ENCODE peak calls at places on chromosomes 1 and 21, in ten cellular contexts. X is keratinocyte, Y is ascending aorta, O is spleen, E is K562, L is testis, S is astrocyte, I is AG09309, F is prostate gland, Q is AG04449. P is an unnamed sample.

GRCh38 chr1:14924455-14925325 is 228.9 kb upstream of the TMEM51 start:
- DNase-seq in X (no peak), Y (peak), O (peak), E (peak), L (peak), S (peak), I (no peak), F (peak), Q (no peak), P (no peak)

GRCh38 chr1:154730251-154730650 is 122.3 kb upstream of the ADAR start:
- DNase-seq in X (peak), Y (no peak), O (no peak), E (no peak), L (no peak), S (peak), I (no peak), F (no peak), Q (no peak), P (no peak)

GRCh38 chr1:242425232-242425631 is 99.3 kb downstream of the PLD5 start:
- DNase-seq in X (no peak), Y (no peak), O (no peak), E (no peak), L (no peak), S (no peak), I (no peak), F (no peak), Q (no peak), P (peak)

GRCh38 chr1:87410771-87411170 is 82.1 kb downstream of the LMO4 start:
- DNase-seq in X (no peak), Y (no peak), O (no peak), E (no peak), L (no peak), S (no peak), I (no peak), F (no peak), Q (no peak), P (peak)

GRCh38 chr1:220776725-220777326 is 9.9 kb upstream of the MTARC1 start:
- DNase-seq in X (no peak), Y (peak), O (peak), E (peak), L (peak), S (peak), I (peak), F (peak), Q (peak), P (peak)

GRCh38 chr1:117146570-117147340 is 25.2 kb upstream of the TRIM45 start:
- DNase-seq in X (no peak), Y (no peak), O (no peak), E (no peak), L (no peak), S (peak), I (peak), F (no peak), Q (peak), P (no peak)

GRCh38 chr1:183610053-183610452 is 19.8 kb upstream of the NCF2 start:
- DNase-seq in X (no peak), Y (no peak), O (no peak), E (no peak), L (no peak), S (no peak), I (no peak), F (no peak), Q (no peak), P (no peak)

GRCh38 chr1:167121375-167122120 is 27.7 kb downstream of the STYXL2 start:
- DNase-seq in X (no peak), Y (no peak), O (peak), E (no peak), L (peak), S (peak), I (no peak), F (no peak), Q (no peak), P (no peak)

GRCh38 chr1:21822349-21822748 is 10.3 kb downstream of the LDLRAD2 start:
- DNase-seq in X (no peak), Y (no peak), O (no peak), E (peak), L (peak), S (no peak), I (no peak), F (no peak), Q (no peak), P (no peak)

GRCh38 chr21:31556662-31557061 is 102.8 kb upstream of the SOD1 start:
- DNase-seq in X (no peak), Y (no peak), O (no peak), E (no peak), L (no peak), S (no peak), I (no peak), F (no peak), Q (no peak), P (no peak)

GRCh38 chr1:46486432-46487015 is 3.1 kb upstream of the DMBX1 start:
- DNase-seq in X (no peak), Y (no peak), O (peak), E (no peak), L (no peak), S (no peak), I (no peak), F (no peak), Q (no peak), P (no peak)

GRCh38 chr1:63674238-63674864 is 81.1 kb downstream of the PGM1 start:
- DNase-seq in X (no peak), Y (peak), O (no peak), E (peak), L (peak), S (peak), I (peak), F (peak), Q (no peak), P (peak)

GRCh38 chr1:156378557-156378956 is 9.5 kb downstream of the RHBG start:
- DNase-seq in X (no peak), Y (no peak), O (no peak), E (no peak), L (no peak), S (no peak), I (no peak), F (no peak), Q (no peak), P (no peak)

GRCh38 chr1:70205076-70205436 is 323 bp downstream of the LRRC40 start:
- DNase-seq in X (no peak), Y (no peak), O (no peak), E (no peak), L (no peak), S (no peak), I (no peak), F (peak), Q (no peak), P (no peak)

GRCh38 chr1:70204578-70204977 is 801 bp downstream of the LRRC40 start:
- DNase-seq in X (no peak), Y (no peak), O (no peak), E (no peak), L (no peak), S (peak), I (no peak), F (no peak), Q (no peak), P (no peak)

GRCh38 chr1:70207492-70207891 is 2.1 kb upstream of the LRRC40 start:
- DNase-seq in X (no peak), Y (no peak), O (no peak), E (no peak), L (no peak), S (no peak), I (no peak), F (no peak), Q (no peak), P (no peak)

GRCh38 chr1:70204139-70204538 is 1.2 kb downstream of the LRRC40 start:
- DNase-seq in X (no peak), Y (no peak), O (no peak), E (no peak), L (no peak), S (no peak), I (no peak), F (no peak), Q (no peak), P (no peak)

DNA sequence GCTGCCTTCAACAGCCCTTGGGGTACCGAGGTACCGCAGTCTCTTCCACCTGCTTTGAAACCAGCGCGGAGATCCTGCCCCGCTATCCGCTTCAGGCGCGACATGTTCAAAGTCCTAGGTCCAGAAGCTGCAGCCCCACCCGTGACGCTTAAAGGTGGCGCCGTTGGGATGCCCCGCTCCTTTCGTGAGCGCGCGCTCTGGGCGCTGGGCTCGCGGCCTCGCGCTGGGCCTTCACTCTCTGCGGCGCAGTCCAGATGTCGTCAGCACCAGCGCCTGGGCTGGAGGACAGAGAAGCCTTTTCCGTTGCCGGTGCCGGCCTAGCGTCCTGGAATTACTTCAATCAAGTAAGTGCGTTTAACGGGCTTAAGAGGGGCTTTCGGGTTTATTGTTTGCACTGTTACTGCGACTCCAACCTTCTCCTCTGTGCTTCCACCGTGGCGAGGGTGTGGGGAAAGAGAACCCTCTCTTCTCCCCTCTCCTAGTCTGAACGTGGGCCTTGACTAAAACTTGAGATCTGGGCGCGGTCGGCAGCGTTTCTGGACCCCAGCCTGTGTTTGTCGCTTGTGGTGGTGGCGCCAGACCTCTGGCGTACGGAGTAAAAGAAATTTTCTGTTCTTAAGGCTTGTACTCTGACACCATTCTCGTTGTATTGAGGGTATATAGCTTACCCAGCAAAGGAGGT is at the start of gene LRRC40:
- DNase-seq in X (peak), Y (peak), O (peak), E (peak), L (peak), S (peak), I (peak), F (peak), Q (peak), P (peak)
- TF ChIP-seq CTCF in X (no peak), Y (no peak), O (no peak), E (peak), L (no peak), S (no peak), I (no peak), F (no peak), Q (no peak), P (no peak)

GRCh38 chr1:169999357-169999756 is 75.1 kb downstream of the KIFAP3 start:
- DNase-seq in X (peak), Y (no peak), O (no peak), E (no peak), L (no peak), S (peak), I (peak), F (no peak), Q (peak), P (no peak)

GRCh38 chr1:169995993-169996392 is 78.5 kb downstream of the KIFAP3 start:
- DNase-seq in X (no peak), Y (no peak), O (no peak), E (no peak), L (no peak), S (no peak), I (no peak), F (no peak), Q (no peak), P (no peak)

GRCh38 chr1:170001266-170001665 is 73.2 kb downstream of the KIFAP3 start:
- DNase-seq in X (no peak), Y (no peak), O (no peak), E (no peak), L (no peak), S (no peak), I (peak), F (no peak), Q (no peak), P (no peak)
- H3K4me3 ChIP-seq in X (no peak), Y (no peak), O (no peak), E (no peak), L (no peak), S (no peak), I (no peak), F (no peak), Q (no peak), P (no peak)

GRCh38 chr1:13730751-13731482 is 30.9 kb downstream of the PRDM2 start:
- DNase-seq in X (no peak), Y (peak), O (peak), E (no peak), L (peak), S (peak), I (no peak), F (peak), Q (no peak), P (peak)
- TF ChIP-seq CTCF in X (no peak), Y (no peak), O (peak), E (no peak), L (no peak), S (no peak), I (no peak), F (no peak), Q (no peak), P (peak)

GRCh38 chr1:222462598-222462997 is 85.3 kb downstream of the HHIPL2 start:
- DNase-seq in X (no peak), Y (no peak), O (no peak), E (no peak), L (no peak), S (no peak), I (no peak), F (no peak), Q (no peak), P (no peak)

GRCh38 chr1:222465211-222466041 is 82.5 kb downstream of the HHIPL2 start:
- DNase-seq in X (no peak), Y (peak), O (peak), E (peak), L (peak), S (peak), I (peak), F (peak), Q (peak), P (peak)

GRCh38 chr1:222463059-222463730 is 84.7 kb downstream of the HHIPL2 start:
- DNase-seq in X (no peak), Y (no peak), O (no peak), E (no peak), L (no peak), S (no peak), I (no peak), F (no peak), Q (no peak), P (no peak)

GRCh38 chr1:222466150-222466865 is 81.6 kb downstream of the HHIPL2 start:
- DNase-seq in X (no peak), Y (no peak), O (no peak), E (no peak), L (no peak), S (no peak), I (no peak), F (no peak), Q (no peak), P (no peak)

DNA sequence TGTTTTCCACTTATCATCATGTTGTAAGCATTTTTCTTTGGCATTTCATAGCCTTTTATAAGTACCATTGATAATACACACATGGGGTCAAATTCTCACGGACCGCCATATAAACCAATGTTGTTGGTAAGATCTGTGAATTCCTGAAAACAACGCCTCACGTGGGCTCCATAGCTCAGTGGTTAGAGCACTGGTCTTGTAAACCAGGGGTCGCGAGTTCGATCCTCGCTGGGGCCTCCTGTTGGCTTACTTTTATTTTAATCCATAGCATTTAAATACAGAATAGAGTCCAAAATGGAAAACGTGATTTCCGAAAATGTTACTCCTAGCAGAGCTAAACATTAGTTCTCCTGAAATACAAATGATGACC is 83.1 kb downstream of the HHIPL2 start:
- DNase-seq in X (no peak), Y (peak), O (peak), E (peak), L (peak), S (peak), I (peak), F (peak), Q (no peak), P (peak)
- H3K4me3 ChIP-seq in X (peak), Y (peak), O (peak), E (peak), L (peak), S (peak), I (peak), F (peak), Q (peak), P (peak)

DNA sequence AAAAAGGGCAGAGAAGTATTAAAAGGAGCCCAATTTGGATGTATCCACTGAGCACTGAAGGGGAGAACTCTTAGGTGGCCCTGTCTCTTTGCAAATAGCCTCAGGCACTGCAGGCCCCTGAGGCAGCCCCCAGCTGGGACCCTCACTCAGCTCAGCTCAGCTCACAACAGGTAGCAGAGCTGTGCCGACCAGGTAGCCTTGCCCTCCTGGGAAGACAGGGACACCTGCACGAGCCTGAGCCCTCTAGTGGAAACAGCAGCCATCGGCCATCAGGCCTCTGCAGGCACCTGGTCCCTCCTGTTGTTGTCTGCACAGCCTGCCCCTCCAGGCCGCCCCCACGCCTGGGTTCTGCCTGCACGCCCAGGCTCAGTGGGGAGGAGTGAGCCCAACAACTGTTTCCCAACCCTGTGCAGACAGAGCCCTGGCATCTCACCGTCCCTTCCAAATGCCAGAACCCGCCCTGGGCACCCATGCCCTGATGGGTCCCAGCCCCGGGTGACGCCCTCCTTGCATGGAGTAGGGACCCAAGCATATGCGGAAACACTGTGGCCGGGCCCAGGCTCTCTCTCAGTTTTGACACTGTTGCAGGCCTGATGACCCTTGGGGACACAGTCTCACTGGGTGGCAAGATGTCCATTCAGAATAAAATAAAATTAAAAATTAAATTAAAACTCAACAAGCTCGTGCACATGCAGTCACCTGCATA is 60.0 kb upstream of the AJAP1 start:
- DNase-seq in X (no peak), Y (no peak), O (no peak), E (no peak), L (no peak), S (no peak), I (no peak), F (no peak), Q (no peak), P (no peak)
- TF ChIP-seq CTCF in X (peak), Y (no peak), O (no peak), E (no peak), L (no peak), S (no peak), I (no peak), F (no peak), Q (no peak), P (no peak)

GRCh38 chr1:218348628-218349185 is 3.6 kb downstream of the TGFB2 start:
- DNase-seq in X (no peak), Y (no peak), O (no peak), E (no peak), L (no peak), S (no peak), I (no peak), F (no peak), Q (no peak), P (no peak)
- H3K4me3 ChIP-seq in X (peak), Y (peak), O (no peak), E (no peak), L (no peak), S (peak), I (peak), F (peak), Q (peak), P (no peak)

GRCh38 chr1:91752324-91752723 is 133.6 kb downstream of the TGFBR3 start:
- DNase-seq in X (no peak), Y (no peak), O (no peak), E (no peak), L (no peak), S (no peak), I (no peak), F (no peak), Q (no peak), P (peak)

GRCh38 chr1:91749690-91750335 is 136.1 kb downstream of the TGFBR3 start:
- DNase-seq in X (no peak), Y (no peak), O (no peak), E (no peak), L (no peak), S (no peak), I (no peak), F (no peak), Q (no peak), P (no peak)

GRCh38 chr1:91750398-91750996 is 135.5 kb downstream of the TGFBR3 start:
- DNase-seq in X (no peak), Y (no peak), O (no peak), E (no peak), L (no peak), S (peak), I (no peak), F (no peak), Q (no peak), P (no peak)

GRCh38 chr1:91753878-91754277 is 132.1 kb downstream of the TGFBR3 start:
- DNase-seq in X (no peak), Y (no peak), O (no peak), E (no peak), L (no peak), S (no peak), I (no peak), F (no peak), Q (no peak), P (no peak)

GRCh38 chr1:91751281-91751680 is 134.7 kb downstream of the TGFBR3 start:
- DNase-seq in X (no peak), Y (no peak), O (no peak), E (no peak), L (peak), S (peak), I (peak), F (no peak), Q (no peak), P (no peak)
- TF ChIP-seq CTCF in X (no peak), Y (no peak), O (no peak), E (no peak), L (no peak), S (no peak), I (no peak), F (no peak), Q (no peak), P (no peak)

DNA sequence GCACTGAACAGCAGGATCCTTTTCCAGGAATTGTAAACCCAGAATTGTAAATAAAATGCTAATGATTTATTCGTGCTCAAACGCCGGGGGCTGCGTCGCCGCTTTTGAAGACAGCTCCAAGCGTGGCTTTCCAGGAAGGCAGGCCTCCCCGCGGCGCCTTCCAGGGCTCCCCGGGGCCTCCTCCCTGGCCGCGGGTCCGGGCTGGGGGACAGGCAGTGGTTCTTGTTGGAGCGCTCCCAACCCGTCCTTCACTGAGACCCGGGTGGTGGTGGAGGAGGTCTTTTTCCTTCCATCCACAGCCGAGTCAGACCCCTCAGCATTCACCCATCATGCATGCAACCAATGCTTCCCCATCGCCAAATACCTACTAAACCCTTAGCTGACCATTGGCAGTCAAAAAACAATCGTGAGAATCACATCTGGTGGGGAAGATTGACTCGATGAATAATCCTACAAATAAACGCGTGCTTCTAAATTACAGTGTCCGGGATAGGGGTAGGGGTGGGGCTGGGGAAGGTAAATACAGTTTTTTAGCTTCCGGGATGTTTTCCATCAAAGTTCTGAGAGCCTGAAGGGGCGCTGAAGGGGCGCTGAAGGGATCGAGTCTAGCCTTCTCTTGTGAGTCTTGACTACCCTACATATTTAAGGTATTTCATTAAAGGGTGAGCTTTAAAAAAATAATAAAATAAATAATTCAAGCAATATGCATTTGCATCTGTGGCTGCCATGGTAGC is 40.7 kb downstream of the RRAGC start:
- DNase-seq in X (no peak), Y (no peak), O (no peak), E (no peak), L (no peak), S (no peak), I (no peak), F (no peak), Q (no peak), P (no peak)
- H3K4me3 ChIP-seq in X (no peak), Y (no peak), O (no peak), E (peak), L (peak), S (no peak), I (no peak), F (peak), Q (no peak), P (no peak)